ENCODE peak calls at places on chromosomes 6 and 20, in five cellular contexts. P, X, B, C and H are unnamed samples.

GRCh38 chr6:89925826-89926225 is 31.6 kb downstream of the GJA10 start:
- DNase-seq in P (no peak), X (no peak), B (no peak), C (no peak), H (no peak)

GRCh38 chr6:108751851-108752732 is 96.1 kb upstream of the ARMC2 start:
- DNase-seq in P (no peak), X (no peak), B (no peak), C (no peak), H (no peak)

GRCh38 chr6:39137235-39137634 is 22.2 kb upstream of the SAYSD1 start:
- DNase-seq in P (peak), X (peak), B (peak), C (no peak), H (peak)

GRCh38 chr20:7971536-7972285 is 31.5 kb upstream of the HAO1 start:
- DNase-seq in P (no peak), X (no peak), B (no peak), C (no peak), H (no peak)

GRCh38 chr6:7644394-7644793 is 54.4 kb downstream of the SNRNP48 start:
- DNase-seq in P (no peak), X (no peak), B (no peak), C (no peak), H (no peak)

GRCh38 chr6:3162565-3163247 is 5.4 kb upstream of the TUBB2A start:
- DNase-seq in P (peak), X (peak), B (peak), C (no peak), H (peak)

GRCh38 chr6:33199687-33200233 is 705 bp downstream of the RXRB start:
- DNase-seq in P (no peak), X (peak), B (peak), C (peak), H (peak)

GRCh38 chr20:18754030-18754659 is 59.4 kb upstream of the SCP2D1 start:
- DNase-seq in P (no peak), X (no peak), B (no peak), C (no peak), H (no peak)

GRCh38 chr20:32052792-32053362 is 835 bp downstream of the HCK start:
- DNase-seq in P (no peak), X (peak), B (no peak), C (no peak), H (peak)

GRCh38 chr6:4803343-4803744 is 27.1 kb downstream of the CDYL start:
- DNase-seq in P (no peak), X (no peak), B (no peak), C (no peak), H (no peak)

GRCh38 chr20:58690851-58691250 is 1.7 kb upstream of the NPEPL1 start:
- DNase-seq in P (no peak), X (no peak), B (no peak), C (no peak), H (no peak)

GRCh38 chr6:136290406-136291010 is 862 bp upstream of the BCLAF1 start:
- DNase-seq in P (peak), X (peak), B (peak), C (peak), H (no peak)

GRCh38 chr6:43491750-43492661 is 14.6 kb downstream of the TJAP1 start:
- DNase-seq in P (no peak), X (no peak), B (no peak), C (no peak), H (no peak)

GRCh38 chr20:6530254-6530653 is 237.2 kb upstream of the BMP2 start:
- DNase-seq in P (no peak), X (no peak), B (no peak), C (no peak), H (no peak)

GRCh38 chr6:31120151-31120915 is at the start of gene CDSN:
- DNase-seq in P (no peak), X (no peak), B (no peak), C (no peak), H (no peak)